ENCODE peak calls at places on chromosomes 4 and X, in four cellular contexts. One of them, this sample, is unnamed.

GRCh38 chrX:130738638-130739195 is 164.3 kb downstream of the ENOX2 start:
- DNase-seq in GM23248: no peak
- DNase-seq in PC-3: no peak
- DNase-seq in OCI-LY7: no peak
- DNase-seq in this sample: no peak

GRCh38 chr4:150135134-150135773 is 57.0 kb downstream of the DCLK2 start:
- DNase-seq in OCI-LY7: no peak
- DNase-seq in PC-3: no peak
- DNase-seq in GM23248: peak; percentile 37
- DNase-seq in this sample: no peak

GRCh38 chr4:62328526-62328925 is 1128.4 kb downstream of the ADGRL3 start:
- DNase-seq in GM23248: no peak
- DNase-seq in PC-3: peak; percentile 53
- DNase-seq in OCI-LY7: no peak
- DNase-seq in this sample: no peak

GRCh38 chr4:4409416-4410115 is 22.7 kb downstream of the NSG1 start:
- DNase-seq in GM23248: no peak
- DNase-seq in PC-3: no peak
- DNase-seq in OCI-LY7: no peak
- DNase-seq in this sample: no peak

GRCh38 chrX:106599411-106599810 is 12.4 kb upstream of the RADX start:
- DNase-seq in PC-3: no peak
- DNase-seq in GM23248: no peak
- DNase-seq in OCI-LY7: no peak
- DNase-seq in this sample: no peak

GRCh38 chrX:40579880-40580536 is 762 bp upstream of the ATP6AP2 start:
- DNase-seq in OCI-LY7: peak; percentile 13
- DNase-seq in PC-3: no peak
- DNase-seq in GM23248: peak; percentile 2
- DNase-seq in this sample: peak; percentile 17

GRCh38 chr4:114479595-114479994 is 119.0 kb upstream of the UGT8 start:
- DNase-seq in OCI-LY7: no peak
- DNase-seq in GM23248: no peak
- DNase-seq in PC-3: no peak
- DNase-seq in this sample: no peak

GRCh38 chrX:130628522-130628921 is 226.7 kb downstream of the RBMX2 start:
- DNase-seq in GM23248: no peak
- DNase-seq in OCI-LY7: no peak
- DNase-seq in PC-3: no peak
- DNase-seq in this sample: no peak

GRCh38 chrX:54397113-54397512 is 39.3 kb upstream of the WNK3 start:
- DNase-seq in GM23248: no peak
- DNase-seq in PC-3: no peak
- DNase-seq in OCI-LY7: no peak
- DNase-seq in this sample: no peak

GRCh38 chr4:8200302-8200975 is 1.3 kb downstream of the SH3TC1 start:
- DNase-seq in PC-3: no peak
- DNase-seq in OCI-LY7: peak; percentile 81
- DNase-seq in GM23248: no peak
- DNase-seq in this sample: peak; percentile 80

GRCh38 chrX:143081231-143081630 is 55.5 kb downstream of the SPANXN4 start:
- DNase-seq in OCI-LY7: no peak
- DNase-seq in GM23248: no peak
- DNase-seq in PC-3: no peak
- DNase-seq in this sample: no peak

GRCh38 chr4:3353747-3354454 is 61.1 kb downstream of the RGS12 start:
- DNase-seq in OCI-LY7: no peak
- DNase-seq in PC-3: no peak
- DNase-seq in GM23248: no peak
- DNase-seq in this sample: no peak

GRCh38 chr4:185305979-185306442 is 89.7 kb downstream of the LRP2BP start:
- DNase-seq in GM23248: peak; percentile 98
- DNase-seq in OCI-LY7: no peak
- DNase-seq in PC-3: peak; percentile 95
- DNase-seq in this sample: no peak

GRCh38 chr4:142353149-142353738 is 492.9 kb downstream of the INPP4B start:
- DNase-seq in GM23248: peak; percentile 83
- DNase-seq in PC-3: peak; percentile 88
- DNase-seq in OCI-LY7: peak; percentile 44
- DNase-seq in this sample: peak; percentile 84
- TF ChIP-seq EZH2phosphoT487 in GM23248: no peak
- TF ChIP-seq EZH2phosphoT487 in PC-3: no peak
- TF ChIP-seq EZH2phosphoT487 in OCI-LY7: no peak
- TF ChIP-seq EZH2phosphoT487 in this sample: no peak

DNA sequence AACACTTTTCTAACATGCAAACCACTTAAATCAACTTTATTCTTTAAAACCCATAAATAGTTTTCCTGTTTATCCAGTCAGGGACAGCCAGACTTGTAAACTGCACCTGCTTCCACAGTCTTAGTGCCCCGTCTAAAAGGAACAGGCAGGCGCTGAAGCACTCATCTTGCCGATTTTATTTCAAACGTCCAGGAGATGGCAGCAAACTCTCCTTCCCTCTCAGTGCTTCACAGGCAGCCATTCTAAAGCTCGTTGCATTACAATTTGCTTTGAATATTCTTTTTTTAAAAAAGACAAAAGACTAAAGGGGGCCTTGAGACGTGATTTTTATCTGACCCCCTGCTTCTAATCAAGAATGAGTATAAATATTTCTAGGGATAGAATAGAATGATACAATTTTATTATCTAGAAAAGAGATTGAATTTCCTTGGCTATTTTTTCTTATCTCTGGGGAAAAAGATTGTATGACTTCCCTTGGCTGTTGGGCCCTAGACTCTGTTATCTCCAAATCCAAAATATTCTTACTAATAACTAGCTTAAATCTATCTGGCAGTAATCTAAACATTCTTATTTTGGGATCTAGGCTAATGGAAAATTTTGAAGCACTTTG is 93.6 kb upstream of the MYOZ2 start:
- DNase-seq in OCI-LY7: peak; percentile 81
- DNase-seq in GM23248: peak; percentile 82
- DNase-seq in PC-3: peak; percentile 77
- DNase-seq in this sample: peak; percentile 84
- H3K4me1 ChIP-seq in OCI-LY7: peaks cover 22% of the 10 kb centered on the region
- H3K4me1 ChIP-seq in GM23248: peaks cover 62% of the 10 kb centered on the region
- H3K4me1 ChIP-seq in PC-3: peaks cover 4% of the 10 kb centered on the region
- H3K4me1 ChIP-seq in this sample: peaks cover 16% of the 10 kb centered on the region

DNA sequence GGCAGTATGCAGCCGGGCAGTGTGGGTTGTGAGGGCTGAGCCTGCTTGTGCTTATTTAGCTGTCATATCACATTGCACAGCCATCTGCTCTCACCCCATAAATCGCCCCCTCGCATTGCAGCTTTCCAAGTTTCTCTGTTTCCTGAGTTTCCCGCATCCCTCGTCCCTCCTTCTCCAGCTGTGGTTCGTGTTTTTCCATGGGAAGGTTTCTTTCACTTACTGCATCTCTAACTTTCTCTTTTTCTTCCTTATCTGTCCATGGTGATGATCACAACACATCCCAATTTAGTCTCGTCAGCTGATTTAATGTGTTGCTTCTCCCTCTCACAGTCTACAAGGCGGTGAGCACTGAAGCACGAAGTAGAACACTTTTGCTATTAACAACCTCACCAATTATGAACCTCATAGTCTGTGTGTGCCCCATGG is 118.1 kb downstream of the ENPP6 start:
- DNase-seq in PC-3: no peak
- DNase-seq in OCI-LY7: no peak
- DNase-seq in GM23248: no peak
- DNase-seq in this sample: peak; percentile 54
- TF ChIP-seq EZH2phosphoT487 in PC-3: no peak
- TF ChIP-seq EZH2phosphoT487 in OCI-LY7: no peak
- TF ChIP-seq EZH2phosphoT487 in GM23248: no peak
- TF ChIP-seq EZH2phosphoT487 in this sample: no peak

DNA sequence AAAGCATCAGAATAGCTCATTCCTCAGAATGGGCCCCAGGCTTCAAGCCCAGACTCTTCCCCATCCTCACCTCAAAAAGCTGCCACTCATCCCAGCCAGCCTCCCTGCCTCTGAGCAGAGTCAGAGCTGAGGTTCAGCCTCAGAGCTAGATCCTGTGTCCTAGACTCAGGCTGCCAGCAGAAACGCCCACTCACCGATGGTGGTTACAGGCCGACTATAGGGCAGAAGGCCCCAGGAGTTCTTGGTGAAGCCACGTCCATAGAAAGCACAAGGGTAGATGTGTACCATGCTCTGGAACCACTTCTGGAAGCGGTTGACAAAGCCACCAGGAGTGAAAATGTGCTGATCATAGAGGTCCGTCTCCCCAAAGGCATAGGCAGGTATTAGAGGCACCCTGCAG is 7.7 kb downstream of the AWAT2 start:
- DNase-seq in OCI-LY7: no peak
- DNase-seq in GM23248: no peak
- DNase-seq in PC-3: no peak
- DNase-seq in this sample: no peak
- H3K4me1 ChIP-seq in OCI-LY7: no peaks in the 10 kb centered on the region
- H3K4me1 ChIP-seq in GM23248: peaks cover 7% of the 10 kb centered on the region
- H3K4me1 ChIP-seq in PC-3: peaks cover 47% of the 10 kb centered on the region
- H3K4me1 ChIP-seq in this sample: no peaks in the 10 kb centered on the region

GRCh38 chrX:44874481-44875184 is 1.6 kb downstream of the KDM6A start:
- DNase-seq in GM23248: peak; percentile 66
- DNase-seq in OCI-LY7: peak; percentile 37
- DNase-seq in PC-3: peak; percentile 38
- DNase-seq in this sample: peak; percentile 32
- TF ChIP-seq EZH2phosphoT487 in GM23248: no peak
- TF ChIP-seq EZH2phosphoT487 in OCI-LY7: no peak
- TF ChIP-seq EZH2phosphoT487 in PC-3: no peak
- TF ChIP-seq EZH2phosphoT487 in this sample: no peak

GRCh38 chrX:152946681-152947080 is 47.2 kb downstream of the PNMA5 start:
- DNase-seq in OCI-LY7: no peak
- DNase-seq in GM23248: no peak
- DNase-seq in PC-3: no peak
- DNase-seq in this sample: no peak

GRCh38 chrX:152941328-152942111 is 43.7 kb downstream of the ZNF185 start:
- DNase-seq in PC-3: peak; percentile 72
- DNase-seq in OCI-LY7: peak; percentile 95
- DNase-seq in GM23248: peak; percentile 96
- DNase-seq in this sample: peak; percentile 95

GRCh38 chrX:152949114-152949513 is 44.8 kb downstream of the PNMA5 start:
- DNase-seq in GM23248: no peak
- DNase-seq in PC-3: no peak
- DNase-seq in OCI-LY7: no peak
- DNase-seq in this sample: no peak

GRCh38 chrX:152945021-152945979 is 47.4 kb downstream of the ZNF185 start:
- DNase-seq in GM23248: no peak
- DNase-seq in PC-3: no peak
- DNase-seq in OCI-LY7: no peak
- DNase-seq in this sample: no peak

GRCh38 chrX:152943826-152944225 is 46.0 kb downstream of the ZNF185 start:
- DNase-seq in PC-3: no peak
- DNase-seq in GM23248: no peak
- DNase-seq in OCI-LY7: no peak
- DNase-seq in this sample: no peak
- H3K4me1 ChIP-seq in PC-3: no peaks in the 10 kb centered on the region
- H3K4me1 ChIP-seq in GM23248: no peaks in the 10 kb centered on the region
- H3K4me1 ChIP-seq in OCI-LY7: peaks cover 7% of the 10 kb centered on the region
- H3K4me1 ChIP-seq in this sample: no peaks in the 10 kb centered on the region

This sample was measured in hepatocyte.